ENCODE peak calls at places on chromosomes 16 and 17, in six cellular contexts. G, I, B, C, Y and X are unnamed samples.

GRCh38 chr17:83078378-83079339 is 750 bp upstream of the METRNL start:
- DNase-seq in G (no peak), I (no peak), B (no peak), C (no peak), Y (no peak), X (no peak)

GRCh38 chr17:66040402-66040801 is 151.5 kb downstream of the CEP112 start:
- DNase-seq in G (no peak), I (no peak), B (no peak), C (no peak), Y (no peak), X (no peak)

GRCh38 chr17:77205396-77206124 is 64.8 kb downstream of the SEC14L1 start:
- DNase-seq in G (no peak), I (no peak), B (no peak), C (no peak), Y (no peak), X (no peak)

GRCh38 chr17:42784811-42785592 is 4.6 kb downstream of the WNK4 start:
- DNase-seq in G (no peak), I (no peak), B (no peak), C (no peak), Y (no peak), X (no peak)

GRCh38 chr17:53749178-53749577 is 73.5 kb upstream of the KIF2B start:
- DNase-seq in G (no peak), I (no peak), B (no peak), C (no peak), Y (no peak), X (no peak)

GRCh38 chr17:44097110-44097810 is 26.2 kb downstream of the HDAC5 start:
- DNase-seq in G (no peak), I (no peak), B (no peak), C (peak), Y (no peak), X (no peak)

GRCh38 chr16:278863-279366 is 1.5 kb upstream of the ARHGDIG start:
- DNase-seq in G (peak), I (no peak), B (no peak), C (peak), Y (no peak), X (no peak)

GRCh38 chr16:2163211-2163881 is 7.8 kb downstream of the TRAF7 start:
- DNase-seq in G (no peak), I (no peak), B (no peak), C (no peak), Y (no peak), X (no peak)

GRCh38 chr16:10906914-10907756 is 30.1 kb downstream of the CIITA start:
- DNase-seq in G (peak), I (no peak), B (no peak), C (no peak), Y (no peak), X (no peak)